ENCODE peak calls at places on chromosomes 2 and 18, in six cellular contexts. C, K, M, Y, X and Q are unnamed samples.
A peak's percentile ranks its signal among the peaks of the same experiment; 100 is the strongest.

GRCh38 chr2:23199115-23199918 is 185.7 kb upstream of the KLHL29 start:
- DNase-seq in C (peak; percentile 25), K (no peak), M (peak; percentile 8), Y (no peak), X (no peak), Q (no peak)

GRCh38 chr2:150561076-150561475 is 73.6 kb upstream of the RND3 start:
- DNase-seq in C (no peak), K (no peak), M (no peak), Y (no peak), X (no peak), Q (no peak)

GRCh38 chr2:235234711-235235110 is 259.1 kb upstream of the AGAP1 start:
- DNase-seq in C (peak; percentile 67), K (peak; percentile 9), M (no peak), Y (no peak), X (no peak), Q (peak; percentile 43)

GRCh38 chr2:30334738-30335426 is 103.5 kb downstream of the LBH start:
- DNase-seq in C (no peak), K (no peak), M (no peak), Y (no peak), X (no peak), Q (no peak)

GRCh38 chr2:26463252-26464207 is 14.4 kb downstream of the OTOF start:
- DNase-seq in C (peak; percentile 22), K (peak; percentile 9), M (no peak), Y (no peak), X (peak; percentile 41), Q (no peak)

GRCh38 chr2:108184421-108184820 is 55.3 kb upstream of the SULT1C3 start:
- DNase-seq in C (peak; percentile 70), K (peak; percentile 4), M (peak; percentile 47), Y (no peak), X (no peak), Q (no peak)

GRCh38 chr18:61929881-61930640 is 37.3 kb upstream of the RNF152 start:
- DNase-seq in C (no peak), K (no peak), M (no peak), Y (no peak), X (no peak), Q (no peak)

GRCh38 chr18:44232500-44232899 is 448.2 kb upstream of the SETBP1 start:
- DNase-seq in C (no peak), K (no peak), M (no peak), Y (no peak), X (no peak), Q (no peak)

GRCh38 chr2:122395687-122396086 is 640.2 kb downstream of the TSN start:
- DNase-seq in C (no peak), K (no peak), M (no peak), Y (no peak), X (no peak), Q (no peak)

GRCh38 chr18:3450358-3451107 is 561 bp downstream of the TGIF1 start:
- DNase-seq in C (peak; percentile 88), K (peak; percentile 72), M (peak; percentile 70), Y (no peak), X (peak; percentile 81), Q (no peak)

GRCh38 chr2:85001595-85001994 is 30.6 kb downstream of the KCMF1 start:
- DNase-seq in C (no peak), K (no peak), M (no peak), Y (no peak), X (no peak), Q (no peak)

GRCh38 chr2:240958366-240959213 is 39.8 kb upstream of the SNED1 start:
- DNase-seq in C (no peak), K (no peak), M (no peak), Y (no peak), X (no peak), Q (no peak)

GRCh38 chr2:129619471-129619870 is 360.0 kb upstream of the RAB6C start:
- DNase-seq in C (peak; percentile 1), K (no peak), M (peak; percentile 8), Y (no peak), X (no peak), Q (no peak)

GRCh38 chr2:65688166-65688886 is 255.9 kb upstream of the SPRED2 start:
- DNase-seq in C (no peak), K (no peak), M (no peak), Y (no peak), X (no peak), Q (no peak)

GRCh38 chr2:224221455-224221913 is 180.4 kb downstream of the FAM124B start:
- DNase-seq in C (peak; percentile 87), K (peak; percentile 97), M (no peak), Y (peak; percentile 93), X (no peak), Q (peak; percentile 82)

GRCh38 chr2:73963385-73964120 is 21.2 kb upstream of the TET3 start:
- DNase-seq in C (no peak), K (no peak), M (no peak), Y (no peak), X (no peak), Q (no peak)

GRCh38 chr2:173990970-173991819 is 26.0 kb upstream of the SP3 start:
- DNase-seq in C (peak; percentile 67), K (peak; percentile 65), M (no peak), Y (peak; percentile 37), X (no peak), Q (peak; percentile 86)

GRCh38 chr2:173996766-173997165 is 31.6 kb upstream of the SP3 start:
- DNase-seq in C (no peak), K (no peak), M (no peak), Y (no peak), X (no peak), Q (no peak)

GRCh38 chr2:173989160-173989885 is 24.1 kb upstream of the SP3 start:
- DNase-seq in C (no peak), K (no peak), M (no peak), Y (no peak), X (no peak), Q (no peak)

GRCh38 chr2:173989886-173990744 is 24.9 kb upstream of the SP3 start:
- DNase-seq in C (no peak), K (no peak), M (no peak), Y (no peak), X (no peak), Q (no peak)

GRCh38 chr2:173991857-173992588 is 26.9 kb upstream of the SP3 start:
- DNase-seq in C (no peak), K (peak; percentile 44), M (no peak), Y (no peak), X (no peak), Q (peak; percentile 77)
- H3K4me3 ChIP-seq in C (no peak overlapping the region), K (no peak overlapping the region), M (no peak overlapping the region), Y (no peak overlapping the region), X (no peak overlapping the region), Q (no peak overlapping the region)

GRCh38 chr2:209371407-209371806 is 52.4 kb upstream of the MAP2 start:
- DNase-seq in C (no peak), K (no peak), M (no peak), Y (no peak), X (no peak), Q (no peak)

GRCh38 chr2:209368406-209368805 is 55.4 kb upstream of the MAP2 start:
- DNase-seq in C (no peak), K (peak; percentile 77), M (no peak), Y (no peak), X (no peak), Q (no peak)

GRCh38 chr2:209367091-209367747 is 56.6 kb upstream of the MAP2 start:
- DNase-seq in C (peak; percentile 17), K (peak; percentile 50), M (no peak), Y (peak; percentile 14), X (no peak), Q (no peak)

DNA sequence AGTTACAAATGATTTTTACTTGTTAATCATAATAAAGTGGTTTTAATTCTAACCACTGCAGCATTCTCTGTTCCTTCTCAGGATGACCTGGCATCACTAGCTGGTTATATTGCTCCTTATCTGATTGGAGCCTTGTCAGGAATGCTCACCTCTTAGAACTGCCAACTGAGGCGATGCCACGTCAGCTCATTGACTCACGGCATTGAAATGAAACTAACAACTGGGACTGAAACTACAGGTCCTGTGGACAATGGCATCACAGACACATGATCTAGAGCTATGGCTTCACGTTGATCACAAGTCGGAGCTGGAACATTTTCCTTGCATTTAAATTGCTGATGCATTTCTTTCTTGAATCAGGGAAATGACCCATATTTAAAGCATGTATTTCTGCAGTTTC is 54.9 kb upstream of the MAP2 start:
- DNase-seq in C (peak; percentile 88), K (peak; percentile 100), M (peak; percentile 86), Y (peak; percentile 86), X (peak; percentile 72), Q (peak; percentile 71)
- H3K4me3 ChIP-seq in C (no peak overlapping the region), K (peak overlapping the region; percentile 15), M (no peak overlapping the region), Y (no peak overlapping the region), X (no peak overlapping the region), Q (no peak overlapping the region)

GRCh38 chr2:237627463-237628321 is at the start of gene LRRFIP1:
- DNase-seq in C (no peak), K (peak; percentile 34), M (no peak), Y (no peak), X (no peak), Q (no peak)

GRCh38 chr2:237626813-237627451 is 455 bp upstream of the LRRFIP1 start:
- DNase-seq in C (no peak), K (no peak), M (no peak), Y (no peak), X (no peak), Q (no peak)

GRCh38 chr2:237629739-237630138 is 2.4 kb downstream of the LRRFIP1 start:
- DNase-seq in C (peak; percentile 68), K (peak; percentile 71), M (no peak), Y (no peak), X (no peak), Q (no peak)

GRCh38 chr2:237629188-237629534 is 1.8 kb downstream of the LRRFIP1 start:
- DNase-seq in C (peak; percentile 42), K (peak; percentile 36), M (no peak), Y (no peak), X (no peak), Q (no peak)

GRCh38 chr2:237628482-237629187 is 1.2 kb downstream of the LRRFIP1 start:
- DNase-seq in C (no peak), K (no peak), M (no peak), Y (no peak), X (no peak), Q (no peak)
- H3K4me3 ChIP-seq in C (peak overlapping the region; percentile 67), K (peak overlapping the region; percentile 88), M (no peak overlapping the region), Y (peak overlapping the region; percentile 57), X (peak overlapping the region; percentile 66), Q (peak overlapping the region; percentile 74)

GRCh38 chr2:176557821-176558220 is 288.6 kb downstream of the MTX2 start:
- DNase-seq in C (no peak), K (no peak), M (no peak), Y (no peak), X (no peak), Q (no peak)
- H3K4me3 ChIP-seq in C (no peak overlapping the region), K (no peak overlapping the region), M (no peak overlapping the region), Y (no peak overlapping the region), X (no peak overlapping the region), Q (no peak overlapping the region)

DNA sequence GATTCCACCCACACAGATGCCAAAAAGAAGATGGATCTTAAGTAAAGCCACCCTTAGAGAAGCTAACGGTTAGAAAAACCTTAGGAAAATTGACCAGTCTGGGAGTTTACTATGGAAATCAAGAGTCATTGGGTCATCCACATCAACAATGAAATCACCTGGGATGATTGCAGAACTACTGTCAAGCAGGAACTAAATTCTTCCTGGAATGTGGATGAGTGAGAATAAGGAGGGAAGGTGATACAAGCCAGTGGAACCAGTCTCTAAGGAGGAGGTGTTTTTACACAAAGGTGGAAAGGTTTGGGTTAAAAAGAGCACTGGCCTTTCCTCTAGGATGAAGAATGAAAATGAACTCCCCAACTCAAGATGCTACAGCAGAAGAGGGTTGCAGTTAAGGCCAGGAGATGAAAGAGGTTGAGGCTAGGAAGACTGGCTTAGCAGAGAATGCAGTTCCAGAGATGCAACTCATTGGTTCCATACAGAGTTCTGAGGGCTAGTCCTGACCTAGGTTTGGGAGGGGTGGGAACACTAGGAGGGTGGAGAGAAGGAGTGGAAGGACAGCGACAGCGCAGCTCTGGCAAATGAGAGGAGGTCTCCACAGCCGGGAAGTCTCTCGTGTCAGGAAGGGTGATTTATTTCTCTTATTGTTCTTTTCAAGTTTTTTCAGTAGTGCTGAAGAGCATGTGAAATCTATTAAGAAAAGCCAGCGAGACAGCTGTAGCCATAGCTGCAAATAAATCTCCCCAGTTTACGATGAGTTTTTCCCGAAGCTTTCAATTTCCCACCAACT is 27.7 kb upstream of the KDM3A start:
- DNase-seq in C (no peak), K (no peak), M (no peak), Y (no peak), X (no peak), Q (no peak)
- H3K4me3 ChIP-seq in C (no peak overlapping the region), K (peak overlapping the region; percentile 9), M (no peak overlapping the region), Y (no peak overlapping the region), X (peak overlapping the region; percentile 24), Q (no peak overlapping the region)